ENCODE peak calls at places on chromosomes 4 and X, in six cellular contexts. U, R, X, J, H and Q are unnamed samples. For H3K9me3, the result is how much of the 10 kb centered on the place peaks cover.

GRCh38 chr4:48081196-48081595 is 52.9 kb downstream of the TXK start:
- DNase-seq in U (no peak), R (no peak), X (no peak), J (no peak), H (no peak), Q (no peak)

GRCh38 chrX:24858004-24858746 is 157.6 kb downstream of the ARX start:
- DNase-seq in U (no peak), R (no peak), X (no peak), J (no peak), H (no peak), Q (no peak)

GRCh38 chr4:151276787-151277557 is at the start of gene PRSS48:
- DNase-seq in U (peak), R (peak), X (no peak), J (peak), H (peak), Q (no peak)

GRCh38 chrX:22526339-22526738 is 253.6 kb downstream of the CBLL2 start:
- DNase-seq in U (no peak), R (no peak), X (no peak), J (no peak), H (no peak), Q (no peak)

GRCh38 chr4:165124488-165124887 is 11.8 kb upstream of the TMEM192 start:
- DNase-seq in U (no peak), R (no peak), X (no peak), J (no peak), H (no peak), Q (no peak)

GRCh38 chr4:24511371-24512063 is 72.8 kb downstream of the DHX15 start:
- DNase-seq in U (no peak), R (no peak), X (peak), J (no peak), H (no peak), Q (peak)

GRCh38 chrX:103063191-103063845 is 653 bp downstream of the BEX1 start:
- DNase-seq in U (no peak), R (peak), X (no peak), J (no peak), H (peak), Q (no peak)

GRCh38 chrX:154019061-154019621 is 561 bp downstream of the IRAK1 start:
- DNase-seq in U (no peak), R (peak), X (no peak), J (no peak), H (peak), Q (peak)

GRCh38 chr4:159060161-159060560 is 42.7 kb upstream of the RAPGEF2 start:
- DNase-seq in U (no peak), R (no peak), X (no peak), J (peak), H (no peak), Q (no peak)

GRCh38 chr4:73419106-73420038 is 15.3 kb downstream of the ALB start:
- DNase-seq in U (no peak), R (no peak), X (no peak), J (no peak), H (peak), Q (no peak)

DNA sequence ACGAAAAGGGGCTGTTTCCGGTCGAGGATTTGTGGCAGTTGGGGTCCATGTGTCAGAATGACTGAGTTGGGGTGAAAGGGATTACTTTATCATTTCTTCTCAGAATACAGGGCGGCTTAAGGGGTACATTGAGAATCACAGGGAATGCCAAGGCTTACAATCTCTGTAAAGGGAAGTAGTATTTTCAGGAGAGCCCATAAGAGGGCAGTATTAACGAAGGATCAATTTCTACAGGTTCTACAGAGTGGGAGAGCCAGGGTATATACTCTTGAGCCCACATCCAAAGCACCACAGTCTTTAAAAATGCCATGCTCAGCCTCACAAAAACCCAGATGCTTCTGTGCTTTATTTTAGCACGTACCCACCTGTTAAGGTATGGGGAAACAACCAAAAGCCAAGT is 67.7 kb upstream of the ZXDA start:
- DNase-seq in U (no peak), R (no peak), X (no peak), J (no peak), H (no peak), Q (no peak)
- TF ChIP-seq CTCF in U (no peak), R (no peak), X (no peak), J (no peak), H (no peak), Q (no peak)

DNA sequence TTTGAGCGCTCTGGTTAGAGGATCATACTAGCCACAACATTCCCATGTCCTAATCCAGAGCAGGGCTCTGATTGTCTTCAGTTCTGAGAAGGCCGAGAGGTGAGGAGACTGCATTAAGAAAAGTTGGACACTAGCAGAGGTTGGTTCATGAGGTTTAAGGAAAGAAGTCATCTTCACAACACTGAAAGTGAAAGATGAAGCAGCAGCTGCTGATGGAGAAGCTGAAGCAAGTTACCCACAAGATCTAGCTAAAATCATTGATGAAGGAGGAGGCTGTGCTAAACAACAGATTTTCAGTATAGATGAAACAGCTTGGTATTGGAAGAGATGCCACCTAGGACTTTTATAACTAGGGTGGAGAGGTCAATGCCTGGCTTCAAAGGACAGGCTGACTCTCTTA is 36.8 kb downstream of the RAP1GDS1 start:
- DNase-seq in U (no peak), R (no peak), X (no peak), J (no peak), H (no peak), Q (no peak)
- H3K9me3 ChIP-seq in U (under half), R (under half), X (under half), J (under half), H (under half), Q (under half)

DNA sequence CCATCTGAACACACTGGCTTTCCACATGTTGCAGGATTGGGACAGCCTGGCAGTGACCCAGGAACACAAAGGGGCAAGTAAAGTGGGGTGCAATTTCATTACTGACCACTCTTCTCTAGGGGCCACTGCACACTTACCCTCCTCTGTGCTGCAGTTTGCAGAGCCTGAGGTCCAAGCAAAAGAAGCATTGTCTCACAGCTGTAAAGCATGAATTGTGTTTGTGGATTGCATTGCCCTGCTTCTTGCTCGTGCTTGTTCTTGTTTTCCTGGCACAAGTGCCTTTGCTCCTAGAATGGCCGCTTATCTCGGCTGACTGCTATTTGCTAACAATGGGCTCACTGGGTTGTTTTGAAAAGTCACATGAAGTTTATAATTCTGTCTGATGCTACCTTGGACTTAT is 209.1 kb upstream of the JADE1 start:
- DNase-seq in U (no peak), R (no peak), X (no peak), J (no peak), H (no peak), Q (no peak)
- TF ChIP-seq CTCF in U (no peak), R (no peak), X (no peak), J (no peak), H (peak), Q (no peak)

GRCh38 chrX:67723580-67724351 is 179.9 kb downstream of the AR start:
- DNase-seq in U (no peak), R (no peak), X (no peak), J (no peak), H (no peak), Q (no peak)
- H3K9me3 ChIP-seq in U (under half), R (under half), X (under half), J (under half), H (under half), Q (under half)

GRCh38 chr4:182589100-182589499 is 328.1 kb downstream of the DCTD start:
- DNase-seq in U (no peak), R (no peak), X (no peak), J (no peak), H (no peak), Q (no peak)

GRCh38 chr4:182593864-182594263 is 323.3 kb downstream of the DCTD start:
- DNase-seq in U (no peak), R (no peak), X (no peak), J (no peak), H (no peak), Q (no peak)

GRCh38 chr4:182593413-182593812 is 323.8 kb downstream of the DCTD start:
- DNase-seq in U (no peak), R (no peak), X (no peak), J (no peak), H (no peak), Q (no peak)
- TF ChIP-seq CTCF in U (no peak), R (no peak), X (no peak), J (no peak), H (no peak), Q (no peak)

GRCh38 chr4:149889976-149890375 is 74.3 kb upstream of the IQCM start:
- DNase-seq in U (no peak), R (no peak), X (no peak), J (no peak), H (no peak), Q (no peak)
- H3K9me3 ChIP-seq in U (under half), R (under half), X (under half), J (under half), H (under half), Q (under half)

GRCh38 chrX:38596939-38597338 is 35.6 kb downstream of the TSPAN7 start:
- DNase-seq in U (no peak), R (no peak), X (no peak), J (no peak), H (no peak), Q (no peak)
- TF ChIP-seq CTCF in U (no peak), R (no peak), X (no peak), J (no peak), H (no peak), Q (no peak)

DNA sequence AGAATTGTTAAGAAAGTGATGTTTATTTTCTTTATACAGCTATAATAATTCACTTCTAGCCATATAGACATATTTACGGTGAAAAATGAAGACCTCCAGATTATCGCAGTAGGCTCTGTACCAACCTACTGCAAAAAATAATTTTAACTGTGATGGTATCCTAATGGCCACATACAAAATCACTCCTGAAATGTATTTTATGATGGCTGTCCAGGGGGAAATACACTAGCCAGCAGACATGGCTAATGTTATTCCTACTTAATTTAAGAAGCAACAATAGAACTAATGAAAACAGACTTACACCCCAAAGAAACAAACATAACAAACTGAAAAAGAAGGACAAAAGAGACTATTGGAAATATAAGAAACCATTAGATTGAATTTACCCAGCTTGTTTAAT is 4.6 kb downstream of the NKX6-1 start:
- DNase-seq in U (no peak), R (no peak), X (no peak), J (no peak), H (no peak), Q (peak)
- H3K9me3 ChIP-seq in U (under half), R (under half), X (under half), J (under half), H (under half), Q (under half)

GRCh38 chrX:130247996-130248395 is 20.7 kb downstream of the ZNF280C start:
- DNase-seq in U (no peak), R (no peak), X (no peak), J (no peak), H (no peak), Q (peak)

GRCh38 chrX:130251671-130252070 is 17.0 kb downstream of the ZNF280C start:
- DNase-seq in U (no peak), R (no peak), X (no peak), J (no peak), H (no peak), Q (no peak)

GRCh38 chrX:130253916-130254315 is 14.8 kb downstream of the ZNF280C start:
- DNase-seq in U (no peak), R (no peak), X (no peak), J (no peak), H (no peak), Q (no peak)
- TF ChIP-seq CTCF in U (no peak), R (no peak), X (no peak), J (no peak), H (no peak), Q (no peak)